ENCODE peak calls at places on chromosomes 11 and 22, in eight cellular contexts. C is EH; G is NCI-H1092; X is stimulated activated effector memory CD8-positive, alpha-beta T cell treated with anti-CD3 and anti-CD28 coated beads, Interleukin-12 subunit alpha, Interleukin-12 subunit beta, amount 100 ng/mL, for 72 hours; E is stimulated activated CD4-positive, alpha-beta T cell treated with anti-CD3 and anti-CD28 coated beads, Interleukin-4, amount 100 ng/mL, for 48 hours; U is T-helper 2 cell; J is NCI-H2081; I is stromal cell of bone marrow. N is an unnamed sample.

GRCh38 chr11:114183041-114183511 is 113.1 kb upstream of the NNMT start:
- DNase-seq in C (no peak), G (no peak), X (peak; percentile 32), E (peak; percentile 37), U (peak; percentile 20), J (no peak), I (no peak), N (no peak)

GRCh38 chr11:133227674-133228111 is 304.6 kb downstream of the OPCML start:
- DNase-seq in C (no peak), G (peak; percentile 29), X (no peak), E (no peak), U (no peak), J (peak; percentile 23), I (no peak), N (no peak)

GRCh38 chr11:77075425-77075905 is 8.7 kb downstream of the CAPN5 start:
- DNase-seq in C (no peak), G (no peak), X (no peak), E (no peak), U (no peak), J (no peak), I (no peak), N (no peak)

GRCh38 chr11:114346709-114347141 is 50.5 kb downstream of the NNMT start:
- DNase-seq in C (no peak), G (no peak), X (no peak), E (no peak), U (no peak), J (no peak), I (no peak), N (no peak)

GRCh38 chr11:134047586-134047999 is 21.3 kb upstream of the JAM3 start:
- DNase-seq in C (peak; percentile 97), G (no peak), X (no peak), E (no peak), U (no peak), J (no peak), I (peak; percentile 91), N (no peak)

GRCh38 chr22:26681395-26681821 is 24.0 kb downstream of the MIAT start:
- DNase-seq in C (peak; percentile 87), G (no peak), X (no peak), E (no peak), U (no peak), J (no peak), I (no peak), N (no peak)

GRCh38 chr11:97738751-97739150 is 1282.0 kb upstream of the CNTN5 start:
- DNase-seq in C (no peak), G (no peak), X (no peak), E (no peak), U (no peak), J (no peak), I (no peak), N (no peak)

GRCh38 chr22:43293661-43294392 is 49.3 kb downstream of the SCUBE1 start:
- DNase-seq in C (peak; percentile 69), G (no peak), X (no peak), E (no peak), U (no peak), J (no peak), I (no peak), N (peak; percentile 81)

GRCh38 chr22:45096256-45096907 is 67.3 kb upstream of the NUP50 start:
- DNase-seq in C (peak; percentile 73), G (no peak), X (peak; percentile 15), E (peak; percentile 37), U (no peak), J (peak; percentile 55), I (peak; percentile 54), N (peak; percentile 78)

GRCh38 chr22:32996702-32997101 is 61.5 kb downstream of the SYN3 start:
- DNase-seq in C (peak; percentile 27), G (no peak), X (no peak), E (no peak), U (no peak), J (no peak), I (peak; percentile 15), N (no peak)

GRCh38 chr22:37626144-37626543 is 13.3 kb upstream of the SH3BP1 start:
- DNase-seq in C (no peak), G (no peak), X (no peak), E (no peak), U (no peak), J (no peak), I (no peak), N (no peak)

GRCh38 chr11:65478411-65479183 is 20.2 kb upstream of the MALAT1 start:
- DNase-seq in C (peak; percentile 39), G (no peak), X (no peak), E (no peak), U (no peak), J (no peak), I (peak; percentile 41), N (no peak)

GRCh38 chr11:60878245-60879101 is 11.1 kb downstream of the ZP1 start:
- DNase-seq in C (no peak), G (no peak), X (no peak), E (no peak), U (no peak), J (no peak), I (no peak), N (no peak)

GRCh38 chr11:29280452-29280851 is 736.4 kb downstream of the KCNA4 start:
- DNase-seq in C (no peak), G (no peak), X (no peak), E (no peak), U (no peak), J (no peak), I (no peak), N (no peak)

GRCh38 chr11:23725752-23726151 is 771.1 kb upstream of the LUZP2 start:
- DNase-seq in C (peak; percentile 29), G (no peak), X (no peak), E (no peak), U (no peak), J (no peak), I (no peak), N (no peak)

GRCh38 chr11:122101625-122102291 is 14.3 kb downstream of the BLID start:
- DNase-seq in C (peak; percentile 93), G (peak; percentile 86), X (no peak), E (no peak), U (no peak), J (peak; percentile 76), I (peak; percentile 83), N (no peak)

GRCh38 chr11:363948-364761 is 5.1 kb upstream of the B4GALNT4 start:
- DNase-seq in C (peak; percentile 69), G (peak; percentile 55), X (peak; percentile 45), E (peak; percentile 28), U (peak; percentile 37), J (peak; percentile 65), I (no peak), N (peak; percentile 42)

GRCh38 chr22:39146256-39147101 is 6.0 kb downstream of the CBX7 start:
- DNase-seq in C (no peak), G (no peak), X (no peak), E (no peak), U (no peak), J (no peak), I (no peak), N (no peak)

GRCh38 chr11:59999732-60000131 is 17.2 kb upstream of the OOSP4B start:
- DNase-seq in C (no peak), G (no peak), X (no peak), E (no peak), U (no peak), J (no peak), I (no peak), N (no peak)

GRCh38 chr11:81033779-81034550 is 1593.1 kb upstream of the TENM4 start:
- DNase-seq in C (no peak), G (no peak), X (no peak), E (no peak), U (no peak), J (no peak), I (no peak), N (peak; percentile 0)